ENCODE peak calls at places on chromosomes 6 and 20, in four cellular contexts. One of them, this sample, is unnamed.

GRCh38 chr6:163943647-163944395 is 529.3 kb downstream of the QKI start:
- DNase-seq in GM12891: no peak
- DNase-seq in K562: no peak
- DNase-seq in GM12878: no peak
- DNase-seq in this sample: no peak

GRCh38 chr6:169839029-169839481 is 87.6 kb downstream of the ERMARD start:
- DNase-seq in K562: no peak
- DNase-seq in GM12878: no peak
- DNase-seq in GM12891: no peak
- DNase-seq in this sample: no peak

GRCh38 chr6:34049395-34050342 is 96.2 kb downstream of the GRM4 start:
- DNase-seq in GM12891: no peak
- DNase-seq in K562: no peak
- DNase-seq in GM12878: no peak
- DNase-seq in this sample: no peak

GRCh38 chr20:38658879-38659612 is 57.4 kb downstream of the ARHGAP40 start:
- DNase-seq in GM12878: no peak
- DNase-seq in GM12891: no peak
- DNase-seq in K562: peak; percentile 66
- DNase-seq in this sample: no peak

GRCh38 chr20:7596541-7596940 is 343.7 kb downstream of the HAO1 start:
- DNase-seq in K562: no peak
- DNase-seq in GM12891: no peak
- DNase-seq in GM12878: no peak
- DNase-seq in this sample: no peak

GRCh38 chr6:79385333-79385732 is 150.9 kb upstream of the HMGN3 start:
- DNase-seq in K562: no peak
- DNase-seq in GM12878: no peak
- DNase-seq in GM12891: no peak
- DNase-seq in this sample: no peak

GRCh38 chr20:8860011-8860495 is 208.8 kb upstream of the PLCB4 start:
- DNase-seq in GM12891: no peak
- DNase-seq in GM12878: no peak
- DNase-seq in K562: no peak
- DNase-seq in this sample: no peak

GRCh38 chr20:31712112-31712553 is 10.5 kb downstream of the BCL2L1 start:
- DNase-seq in GM12891: no peak
- DNase-seq in GM12878: no peak
- DNase-seq in K562: peak; percentile 55
- DNase-seq in this sample: no peak

GRCh38 chr6:163335671-163336545 is 78.6 kb upstream of the QKI start:
- DNase-seq in GM12891: no peak
- DNase-seq in GM12878: no peak
- DNase-seq in K562: no peak
- DNase-seq in this sample: no peak

GRCh38 chr20:48638546-48638945 is 189.3 kb downstream of the PREX1 start:
- DNase-seq in GM12878: no peak
- DNase-seq in GM12891: no peak
- DNase-seq in K562: no peak
- DNase-seq in this sample: no peak

GRCh38 chr6:169210611-169211010 is 43.0 kb downstream of the THBS2 start:
- DNase-seq in GM12891: no peak
- DNase-seq in K562: no peak
- DNase-seq in GM12878: no peak
- DNase-seq in this sample: no peak

GRCh38 chr6:74256387-74257180 is 560.6 kb downstream of the CD109 start:
- DNase-seq in GM12891: no peak
- DNase-seq in GM12878: no peak
- DNase-seq in K562: no peak
- DNase-seq in this sample: no peak

GRCh38 chr20:48624315-48625020 is 203.3 kb downstream of the PREX1 start:
- DNase-seq in GM12878: no peak
- DNase-seq in GM12891: no peak
- DNase-seq in K562: no peak
- DNase-seq in this sample: no peak

GRCh38 chr20:57633945-57634491 is 13.8 kb upstream of the ZBP1 start:
- DNase-seq in GM12891: no peak
- DNase-seq in K562: no peak
- DNase-seq in GM12878: no peak
- DNase-seq in this sample: no peak

GRCh38 chr6:71127374-71127773 is 161.2 kb upstream of the OGFRL1 start:
- DNase-seq in GM12878: no peak
- DNase-seq in K562: no peak
- DNase-seq in GM12891: no peak
- DNase-seq in this sample: peak; percentile 60

GRCh38 chr6:105397987-105398386 is 4.9 kb downstream of the PREP start:
- DNase-seq in GM12891: no peak
- DNase-seq in GM12878: no peak
- DNase-seq in K562: no peak
- DNase-seq in this sample: no peak

GRCh38 chr6:159981591-159982245 is 12.8 kb downstream of the IGF2R start:
- DNase-seq in GM12878: peak; percentile 74
- DNase-seq in GM12891: no peak
- DNase-seq in K562: no peak
- DNase-seq in this sample: peak; percentile 67

GRCh38 chr6:85660181-85660611 is 17.5 kb upstream of the SYNCRIP start:
- DNase-seq in K562: no peak
- DNase-seq in GM12891: no peak
- DNase-seq in GM12878: no peak
- DNase-seq in this sample: no peak

GRCh38 chr6:47042238-47042843 is at the start of gene ADGRF1:
- DNase-seq in GM12878: no peak
- DNase-seq in K562: no peak
- DNase-seq in GM12891: no peak
- DNase-seq in this sample: no peak

GRCh38 chr20:1894471-1894950 is 696 bp upstream of the SIRPA start:
- DNase-seq in GM12891: peak; percentile 57
- DNase-seq in GM12878: no peak
- DNase-seq in K562: peak; percentile 53
- DNase-seq in this sample: peak; percentile 42

GRCh38 chr20:58650181-58650775 is 805 bp upstream of the STX16 start:
- DNase-seq in K562: peak; percentile 29
- DNase-seq in GM12878: no peak
- DNase-seq in GM12891: peak; percentile 63
- DNase-seq in this sample: no peak

GRCh38 chr6:157077251-157077650 is 246.1 kb downstream of the TMEM242 start:
- DNase-seq in GM12891: no peak
- DNase-seq in GM12878: no peak
- DNase-seq in K562: no peak
- DNase-seq in this sample: no peak

GRCh38 chr6:157076427-157076774 is 246.9 kb downstream of the TMEM242 start:
- DNase-seq in GM12878: no peak
- DNase-seq in GM12891: no peak
- DNase-seq in K562: no peak
- DNase-seq in this sample: no peak

GRCh38 chr6:157075549-157076426 is 247.5 kb downstream of the TMEM242 start:
- DNase-seq in K562: no peak
- DNase-seq in GM12878: peak; percentile 44
- DNase-seq in GM12891: no peak
- DNase-seq in this sample: no peak

GRCh38 chr6:157073596-157073995 is 249.7 kb downstream of the TMEM242 start:
- DNase-seq in GM12878: no peak
- DNase-seq in GM12891: no peak
- DNase-seq in K562: no peak
- DNase-seq in this sample: no peak

DNA sequence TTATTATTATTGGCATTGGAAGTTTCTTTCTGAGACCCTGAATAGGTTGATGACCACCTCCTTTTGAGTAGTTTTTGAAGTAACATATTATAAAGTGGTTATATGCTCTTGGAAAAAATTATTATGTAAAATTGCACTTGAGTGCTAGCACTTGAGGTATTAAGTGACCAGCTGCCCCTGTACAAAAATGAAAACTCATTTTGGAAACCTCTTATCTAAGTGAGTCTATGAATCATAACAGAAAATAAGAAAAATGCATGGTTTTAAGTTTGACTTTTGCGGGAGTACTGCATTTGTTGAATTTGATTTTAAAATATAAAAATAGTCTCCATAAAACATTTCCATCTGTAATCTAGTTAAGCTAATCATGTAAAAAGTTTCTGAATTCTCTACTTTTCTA is 248.3 kb downstream of the TMEM242 start:
- DNase-seq in K562: no peak
- DNase-seq in GM12878: no peak
- DNase-seq in GM12891: no peak
- DNase-seq in this sample: no peak
- TF ChIP-seq SPI1 in K562: no peak
- TF ChIP-seq SPI1 in GM12878: no peak
- TF ChIP-seq SPI1 in GM12891: no peak
- TF ChIP-seq SPI1 in this sample: no peak

DNA sequence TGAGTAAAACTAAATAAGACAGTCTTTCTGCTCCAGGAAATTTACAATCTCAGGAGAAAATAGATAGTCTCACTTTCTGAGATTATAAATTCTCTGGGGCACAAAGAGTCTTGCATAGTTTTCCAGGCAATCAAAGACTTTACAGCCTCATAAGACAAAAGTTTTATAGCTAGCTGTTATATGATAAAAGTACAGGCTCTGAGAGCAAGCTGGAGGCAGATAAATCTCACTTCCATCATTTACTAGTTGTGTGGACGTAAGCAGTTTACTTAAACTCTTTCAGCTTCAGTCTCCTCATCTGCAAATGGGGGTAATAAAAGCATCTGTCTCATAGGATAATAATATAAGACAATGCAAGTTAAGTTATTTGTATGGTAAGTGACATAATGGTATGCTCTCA is 11.3 kb downstream of the FRK start:
- DNase-seq in GM12891: no peak
- DNase-seq in GM12878: no peak
- DNase-seq in K562: no peak
- DNase-seq in this sample: no peak
- TF ChIP-seq SPI1 in GM12891: no peak
- TF ChIP-seq SPI1 in GM12878: no peak
- TF ChIP-seq SPI1 in K562: no peak
- TF ChIP-seq SPI1 in this sample: no peak

DNA sequence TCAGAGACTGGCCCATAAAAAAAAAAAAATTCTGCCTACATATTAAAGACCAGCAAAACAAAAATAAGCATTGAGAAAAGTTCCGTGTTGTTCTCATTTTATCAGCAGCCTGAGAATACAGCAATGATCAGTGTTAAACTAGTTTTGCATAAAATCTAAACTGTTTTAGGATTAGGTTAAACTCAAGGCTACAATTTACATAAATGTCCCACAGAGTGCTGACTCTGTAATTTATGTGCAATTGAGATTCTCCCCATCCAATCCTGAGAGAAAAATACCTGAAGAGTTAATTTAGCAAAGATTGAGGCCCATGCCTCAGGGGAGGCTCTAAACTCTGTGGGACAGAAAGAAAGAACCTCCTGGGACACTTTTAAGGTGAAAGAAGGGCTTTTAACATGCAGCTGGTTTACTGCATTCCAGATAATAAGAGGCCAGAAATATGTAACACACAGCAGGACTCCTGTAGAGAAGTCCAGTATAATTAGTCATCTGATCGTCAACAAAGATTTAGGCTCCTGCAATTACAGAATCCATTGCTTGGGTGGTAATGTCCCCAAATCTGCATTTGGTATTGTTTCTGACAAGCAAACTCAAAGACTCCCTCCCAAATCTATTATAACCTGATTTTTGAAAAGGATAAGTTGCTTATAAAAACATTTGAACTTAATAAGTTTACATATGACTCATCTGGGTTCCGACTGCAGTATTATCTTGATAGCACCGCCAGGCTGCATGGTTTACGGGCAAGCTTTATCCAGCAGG is 397.1 kb upstream of the ARID1B start:
- DNase-seq in GM12891: no peak
- DNase-seq in GM12878: no peak
- DNase-seq in K562: no peak
- DNase-seq in this sample: no peak
- TF ChIP-seq SPI1 in GM12891: no peak
- TF ChIP-seq SPI1 in GM12878: no peak
- TF ChIP-seq SPI1 in K562: no peak
- TF ChIP-seq SPI1 in this sample: no peak

GRCh38 chr6:165514621-165515020 is 148.4 kb downstream of the PDE10A start:
- DNase-seq in GM12891: no peak
- DNase-seq in GM12878: no peak
- DNase-seq in K562: no peak
- DNase-seq in this sample: no peak

GRCh38 chr6:165511807-165512206 is 151.2 kb downstream of the PDE10A start:
- DNase-seq in K562: no peak
- DNase-seq in GM12878: peak; percentile 8
- DNase-seq in GM12891: no peak
- DNase-seq in this sample: no peak

GRCh38 chr6:165519316-165519715 is 143.7 kb downstream of the PDE10A start:
- DNase-seq in GM12878: no peak
- DNase-seq in GM12891: no peak
- DNase-seq in K562: no peak
- DNase-seq in this sample: no peak

DNA sequence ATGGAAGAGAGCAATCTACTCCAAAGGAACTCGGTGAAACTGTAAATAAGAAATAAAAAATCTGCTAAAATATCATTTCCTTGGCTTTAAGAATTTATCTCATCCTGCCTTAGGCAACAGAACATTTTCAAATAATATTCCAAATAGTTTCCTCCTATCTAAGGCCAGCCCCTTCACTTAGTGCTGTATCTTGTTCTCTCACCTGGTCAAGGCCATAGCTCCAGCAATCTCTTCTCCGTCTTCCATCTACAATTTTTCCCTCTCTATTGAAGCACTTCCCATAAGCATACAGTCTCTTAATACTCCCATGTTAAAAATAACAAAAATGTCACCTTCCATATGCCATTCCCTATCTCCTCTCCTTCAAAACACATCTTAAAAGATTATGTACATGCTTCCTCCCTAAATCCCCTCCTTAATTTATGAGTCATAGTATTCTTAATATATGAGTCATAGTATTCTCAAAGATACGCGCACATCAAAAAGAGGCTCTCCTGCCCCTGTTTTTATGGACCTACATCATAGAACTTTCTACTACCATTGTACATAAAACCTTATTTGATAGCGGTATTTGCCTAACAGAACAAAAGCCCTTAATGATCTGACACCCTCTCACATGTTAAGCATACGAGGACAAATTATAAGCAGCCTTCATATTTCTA is 146.9 kb downstream of the PDE10A start:
- DNase-seq in GM12891: no peak
- DNase-seq in GM12878: no peak
- DNase-seq in K562: no peak
- DNase-seq in this sample: no peak
- TF ChIP-seq SPI1 in GM12891: no peak
- TF ChIP-seq SPI1 in GM12878: no peak
- TF ChIP-seq SPI1 in K562: no peak
- TF ChIP-seq SPI1 in this sample: no peak

GRCh38 chr6:56837322-56837894 is 117.5 kb upstream of the BEND6 start:
- DNase-seq in GM12891: no peak
- DNase-seq in GM12878: no peak
- DNase-seq in K562: no peak
- DNase-seq in this sample: no peak
- TF ChIP-seq SPI1 in GM12891: no peak
- TF ChIP-seq SPI1 in GM12878: no peak
- TF ChIP-seq SPI1 in K562: no peak
- TF ChIP-seq SPI1 in this sample: no peak

This sample was measured in HL-60.